ENCODE peak calls at places on chromosomes 3 and 15, in five cellular contexts. S is astrocyte of the cerebellum; J is stimulated activated CD4-positive, alpha-beta T cell treated with anti-CD3 and anti-CD28 coated beads, Interleukin-1b, Interleukin-23, amount 100 ng/mL, for 1 hour; P is IMR-90; L is non-pigmented ciliary epithelial cell. T is an unnamed sample.
A peak's percentile ranks its signal among the peaks of the same experiment; 100 is the strongest.

GRCh38 chr3:42640771-42641370 is 12.6 kb upstream of the ZBTB47 start:
- DNase-seq in S (no peak), J (no peak), P (no peak), L (no peak), T (no peak)

GRCh38 chr15:91124155-91124554 is 24.1 kb downstream of the SV2B start:
- DNase-seq in S (no peak), J (no peak), P (no peak), L (no peak), T (no peak)

GRCh38 chr3:142857056-142857455 is 31.8 kb downstream of the PCOLCE2 start:
- DNase-seq in S (no peak), J (no peak), P (no peak), L (no peak), T (peak; percentile 6)

GRCh38 chr15:91929509-91929908 is 76.0 kb downstream of the SLCO3A1 start:
- DNase-seq in S (no peak), J (no peak), P (no peak), L (no peak), T (no peak)

GRCh38 chr15:83837946-83838571 is 184.1 kb downstream of the ADAMTSL3 start:
- DNase-seq in S (no peak), J (no peak), P (peak; percentile 14), L (no peak), T (no peak)

GRCh38 chr3:137062250-137062649 is 104.5 kb downstream of the IL20RB start:
- DNase-seq in S (no peak), J (no peak), P (no peak), L (no peak), T (no peak)

GRCh38 chr3:137259089-137259488 is 301.3 kb downstream of the IL20RB start:
- DNase-seq in S (no peak), J (no peak), P (peak; percentile 6), L (no peak), T (no peak)

GRCh38 chr3:39141211-39141995 is 12.0 kb downstream of the CSRNP1 start:
- DNase-seq in S (no peak), J (no peak), P (peak; percentile 39), L (no peak), T (peak; percentile 50)

GRCh38 chr3:69926385-69926784 is 73.1 kb upstream of the SAMMSON start:
- DNase-seq in S (no peak), J (no peak), P (no peak), L (no peak), T (no peak)

GRCh38 chr3:48273594-48274211 is 32.8 kb downstream of the ZNF589 start:
- DNase-seq in S (peak; percentile 32), J (peak; percentile 16), P (peak; percentile 62), L (peak; percentile 23), T (peak; percentile 55)

GRCh38 chr15:83992356-83993031 is 243.1 kb upstream of the GOLGA6L4 start:
- DNase-seq in S (no peak), J (no peak), P (no peak), L (no peak), T (no peak)

GRCh38 chr3:142088522-142088921 is 60.8 kb downstream of the TFDP2 start:
- DNase-seq in S (no peak), J (no peak), P (no peak), L (no peak), T (peak; percentile 44)

GRCh38 chr3:10334461-10334860 is 13.5 kb upstream of the SEC13 start:
- DNase-seq in S (no peak), J (no peak), P (peak; percentile 76), L (no peak), T (peak; percentile 32)

GRCh38 chr3:98525494-98525893 is 2.8 kb upstream of the CLDND1 start:
- DNase-seq in S (no peak), J (no peak), P (no peak), L (no peak), T (no peak)

GRCh38 chr15:101124731-101125558 is 126.9 kb downstream of the CHSY1 start:
- DNase-seq in S (peak; percentile 83), J (no peak), P (peak; percentile 99), L (peak; percentile 96), T (peak; percentile 55)

GRCh38 chr3:73765878-73766564 is 141.3 kb upstream of the PDZRN3 start:
- DNase-seq in S (no peak), J (no peak), P (no peak), L (no peak), T (no peak)

GRCh38 chr15:99504823-99505551 is 60.8 kb upstream of the MEF2A start:
- DNase-seq in S (peak; percentile 26), J (no peak), P (peak; percentile 38), L (no peak), T (peak; percentile 15)

GRCh38 chr3:52533623-52534280 is at the start of gene NT5DC2:
- DNase-seq in S (no peak), J (peak; percentile 49), P (peak; percentile 56), L (no peak), T (peak; percentile 47)

GRCh38 chr3:133448478-133449122 is 48.7 kb downstream of the BFSP2 start:
- DNase-seq in S (no peak), J (no peak), P (no peak), L (no peak), T (no peak)

GRCh38 chr3:46948830-46949671 is 27.5 kb downstream of the CCDC12 start:
- DNase-seq in S (no peak), J (no peak), P (no peak), L (no peak), T (peak; percentile 45)

T was measured in amniotic epithelial cell.